ENCODE peak calls at places on chromosomes 16 and 17, in five cellular contexts. M is H1, N is WTC11, K is K562, A is HepG2. S is an unnamed sample.

GRCh38 chr16:81455720-81456494 is 11.3 kb downstream of the CMIP start:
- DNase-seq in M (no peak), N (no peak), K (no peak), A (no peak), S (no peak)

GRCh38 chr16:31331807-31332301 is 23.1 kb upstream of the ITGAX start:
- DNase-seq in M (no peak), N (no peak), K (no peak), A (no peak), S (no peak)

GRCh38 chr17:38749222-38750043 is 1.3 kb upstream of the PCGF2 start:
- DNase-seq in M (peak; percentile 84), N (peak; percentile 80), K (peak; percentile 59), A (peak; percentile 89), S (peak; percentile 92)

GRCh38 chr17:72715906-72716572 is 376.4 kb downstream of the SLC39A11 start:
- DNase-seq in M (no peak), N (no peak), K (no peak), A (peak; percentile 94), S (peak; percentile 97)

GRCh38 chr17:48499248-48499647 is 31.6 kb downstream of the HOXB1 start:
- DNase-seq in M (no peak), N (no peak), K (no peak), A (no peak), S (no peak)

GRCh38 chr16:13122074-13122473 is 220.7 kb downstream of the SHISA9 start:
- DNase-seq in M (no peak), N (no peak), K (no peak), A (no peak), S (no peak)

GRCh38 chr16:86219655-86220445 is 290.5 kb upstream of the FOXF1 start:
- DNase-seq in M (no peak), N (no peak), K (no peak), A (no peak), S (no peak)

GRCh38 chr17:73710095-73710592 is 65.9 kb upstream of the SDK2 start:
- DNase-seq in M (peak; percentile 93), N (peak; percentile 87), K (peak; percentile 84), A (peak; percentile 54), S (peak; percentile 70)

GRCh38 chr17:41802961-41803682 is 8.6 kb downstream of the P3H4 start:
- DNase-seq in M (no peak), N (no peak), K (no peak), A (no peak), S (no peak)

GRCh38 chr17:30520436-30520835 is 43.2 kb downstream of the GOSR1 start:
- DNase-seq in M (no peak), N (no peak), K (no peak), A (no peak), S (no peak)

GRCh38 chr16:54927125-54928015 is 3.3 kb upstream of the IRX5 start:
- DNase-seq in M (no peak), N (no peak), K (peak; percentile 22), A (no peak), S (no peak)

GRCh38 chr17:76968707-76969597 is 100.7 kb downstream of the MGAT5B start:
- DNase-seq in M (peak; percentile 92), N (peak; percentile 96), K (no peak), A (no peak), S (no peak)

GRCh38 chr16:65070831-65071230 is 51.0 kb downstream of the CDH11 start:
- DNase-seq in M (no peak), N (no peak), K (no peak), A (peak; percentile 70), S (peak; percentile 87)

GRCh38 chr16:61897657-61898056 is 138.6 kb downstream of the CDH8 start:
- DNase-seq in M (no peak), N (no peak), K (no peak), A (no peak), S (no peak)

GRCh38 chr16:61901689-61902088 is 134.5 kb downstream of the CDH8 start:
- DNase-seq in M (no peak), N (no peak), K (no peak), A (no peak), S (no peak)

GRCh38 chr16:61900482-61900881 is 135.8 kb downstream of the CDH8 start:
- DNase-seq in M (no peak), N (no peak), K (no peak), A (no peak), S (no peak)
- TF ChIP-seq USF2 in M (no peak), N (no peak), K (no peak), A (no peak), S (no peak)

DNA sequence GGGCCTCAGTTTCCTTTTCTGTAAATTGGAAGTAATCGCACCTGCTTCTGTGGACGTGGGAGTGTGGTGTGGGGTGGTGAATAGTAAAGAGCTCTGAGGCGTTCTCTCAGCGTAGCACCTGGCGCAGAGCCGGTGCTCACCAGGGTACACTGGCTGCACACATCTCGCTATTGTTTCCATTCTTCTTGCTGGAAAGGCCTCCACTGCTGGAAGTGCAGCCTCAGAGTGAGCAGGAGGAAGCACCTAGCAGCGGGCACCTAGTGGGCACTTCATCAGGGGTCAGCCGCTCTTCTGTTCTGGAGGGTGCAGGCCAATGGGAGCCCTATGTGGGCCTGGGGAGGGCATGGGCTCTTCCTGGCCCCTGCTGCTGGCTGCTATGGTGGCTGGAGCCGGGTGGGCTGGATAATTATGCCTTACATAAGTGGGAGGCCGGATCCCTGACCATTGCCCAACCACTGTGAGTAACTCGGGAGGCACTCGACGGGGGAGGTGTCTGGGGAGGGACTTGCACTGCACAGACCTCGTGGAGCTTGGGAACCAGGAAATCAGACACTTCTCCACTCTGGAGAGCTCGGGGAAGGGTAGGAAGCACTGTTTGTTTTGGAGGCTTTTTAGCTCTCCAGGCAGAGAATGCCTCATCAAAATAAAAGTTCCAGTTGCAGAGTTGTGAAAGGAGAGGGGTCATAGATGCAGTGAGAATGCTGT is 1.7 kb downstream of the MAP2K3 start:
- DNase-seq in M (no peak), N (no peak), K (no peak), A (peak; percentile 96), S (peak; percentile 95)
- TF ChIP-seq JUN in M (no peak), N (no peak), K (no peak), A (no peak), S (peak; percentile 80)

DNA sequence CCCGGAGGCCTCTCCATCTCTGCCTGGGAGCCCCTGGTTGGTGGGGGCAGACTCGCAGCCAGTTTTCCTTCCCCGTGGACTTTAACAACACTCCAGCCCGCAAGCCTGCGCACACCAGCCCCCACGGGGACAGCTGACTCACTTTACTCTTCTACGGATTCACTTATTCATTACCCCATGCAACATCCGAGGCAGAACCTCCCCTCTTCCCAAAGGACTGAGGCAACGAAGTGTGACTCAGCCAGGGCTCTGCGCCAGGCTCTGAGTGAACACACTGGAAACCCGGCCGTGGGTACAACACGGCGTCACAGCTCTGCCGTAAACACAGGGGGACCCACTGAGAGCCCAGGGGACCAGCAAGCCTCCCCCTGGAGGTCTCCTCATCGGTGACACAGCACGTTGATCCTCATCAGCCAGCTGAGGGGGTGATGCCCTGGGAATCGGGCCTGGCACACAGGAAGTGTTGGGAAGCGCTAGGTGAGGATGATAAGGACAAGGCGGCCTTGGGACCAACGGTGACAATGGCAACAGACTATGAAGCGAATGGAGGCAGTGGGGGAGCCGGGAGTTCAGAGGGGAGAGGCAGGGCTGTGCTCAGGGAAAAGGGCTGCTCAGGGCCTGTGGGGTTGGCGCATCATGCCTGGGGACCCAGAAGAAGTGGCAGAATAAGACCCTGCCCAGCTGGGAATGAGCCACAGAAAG is 14.6 kb downstream of the COTL1 start:
- DNase-seq in M (no peak), N (no peak), K (no peak), A (no peak), S (peak; percentile 85)
- TF ChIP-seq USF2 in M (no peak), N (no peak), K (no peak), A (no peak), S (peak; percentile 11)

DNA sequence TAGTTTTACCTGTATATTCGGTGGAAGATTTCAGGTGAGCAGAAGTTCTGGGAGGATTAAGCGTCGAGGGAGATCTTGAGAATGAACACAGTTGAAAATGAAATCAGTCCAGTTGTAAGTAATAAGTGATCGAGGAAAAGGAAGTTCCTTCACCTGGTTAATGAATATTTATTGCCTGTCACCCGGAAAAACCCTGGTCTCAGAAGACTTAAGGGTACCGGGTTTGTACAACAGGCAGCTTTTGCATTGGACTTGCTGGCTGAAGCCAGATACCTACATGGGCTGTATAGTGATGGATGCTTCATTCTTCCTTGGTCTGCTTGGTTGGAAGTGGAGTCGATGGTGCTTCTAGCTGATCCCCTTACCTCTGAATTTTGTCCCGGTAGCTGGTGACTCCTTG is 72.7 kb downstream of the PRKCA start:
- DNase-seq in M (no peak), N (no peak), K (no peak), A (no peak), S (no peak)
- TF ChIP-seq JUN in M (no peak), N (no peak), K (no peak), A (no peak), S (no peak)

DNA sequence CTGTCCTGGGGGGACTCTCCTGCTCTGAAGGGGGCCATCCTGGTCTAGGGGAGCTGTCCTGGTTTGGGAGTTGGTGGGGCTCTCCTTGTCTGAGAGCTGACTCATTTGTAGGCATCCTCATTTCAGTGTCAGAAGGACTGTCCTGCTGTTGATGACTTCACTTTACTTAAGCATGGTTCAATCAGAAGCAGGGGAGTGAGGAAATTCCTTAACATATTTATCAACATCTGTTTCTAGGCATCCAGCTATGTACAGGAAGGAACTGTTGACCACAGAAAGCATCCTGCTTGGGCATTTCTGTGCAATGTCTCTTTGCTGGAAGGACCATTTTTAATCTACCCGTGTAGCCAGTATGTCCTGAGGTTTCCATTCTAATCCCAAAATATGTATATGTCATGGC is 502.7 kb upstream of the HSBP1 start:
- DNase-seq in M (no peak), N (no peak), K (no peak), A (no peak), S (no peak)
- TF ChIP-seq USF2 in M (no peak), N (no peak), K (no peak), A (no peak), S (no peak)